ENCODE peak calls at places on chromosomes 13 and 19, in six cellular contexts. H is HEK293T; X is NCI-H1694 treated with DMSO at 0.1 percent for 48 hours; F is Right ventricle myocardium superior; B is fibroblast of the aortic adventitia; E is activated CD4-positive, alpha-beta T cell treated with anti-CD3 and anti-CD28 coated beads, Interleukin-2, amount 50 U/mL, for 24 hours. P is an unnamed sample.

GRCh38 chr19:1264801-1265610 is 4.1 kb upstream of the CIRBP start:
- DNase-seq in H (no peak), X (no peak), F (peak), B (peak), E (no peak), P (no peak)

GRCh38 chr13:19763618-19764017 is 19.1 kb downstream of the PSPC1 start:
- DNase-seq in H (no peak), X (no peak), F (no peak), B (no peak), E (no peak), P (no peak)

GRCh38 chr19:40467007-40467565 is 285 bp downstream of the SPTBN4 start:
- DNase-seq in H (no peak), X (no peak), F (no peak), B (no peak), E (no peak), P (no peak)

GRCh38 chr13:99415851-99416331 is 85.4 kb upstream of the TM9SF2 start:
- DNase-seq in H (no peak), X (no peak), F (no peak), B (no peak), E (no peak), P (no peak)

GRCh38 chr13:84654654-84655244 is 772.5 kb upstream of the SLITRK1 start:
- DNase-seq in H (no peak), X (no peak), F (no peak), B (no peak), E (no peak), P (no peak)

GRCh38 chr13:79684426-79684825 is 203.5 kb downstream of the NDFIP2 start:
- DNase-seq in H (no peak), X (no peak), F (no peak), B (peak), E (no peak), P (no peak)

GRCh38 chr13:45626731-45627374 is 11.3 kb upstream of the ERICH6B start:
- DNase-seq in H (no peak), X (no peak), F (no peak), B (no peak), E (no peak), P (no peak)

GRCh38 chr13:33125821-33126570 is 109.8 kb downstream of the KL start:
- DNase-seq in H (peak), X (peak), F (peak), B (peak), E (no peak), P (peak)

GRCh38 chr19:15324791-15325519 is 7.4 kb downstream of the BRD4 start:
- DNase-seq in H (no peak), X (no peak), F (peak), B (no peak), E (no peak), P (no peak)

GRCh38 chr13:47117268-47117667 is 220.4 kb upstream of the HTR2A start:
- DNase-seq in H (no peak), X (no peak), F (no peak), B (peak), E (no peak), P (no peak)

GRCh38 chr13:43720780-43721397 is 65.9 kb downstream of the ENOX1 start:
- DNase-seq in H (no peak), X (no peak), F (no peak), B (no peak), E (no peak), P (no peak)

GRCh38 chr13:106423530-106423929 is 111.9 kb downstream of the EFNB2 start:
- DNase-seq in H (no peak), X (no peak), F (no peak), B (no peak), E (no peak), P (no peak)

GRCh38 chr19:48444129-48444932 is 1.5 kb upstream of the GRWD1 start:
- DNase-seq in H (no peak), X (no peak), F (no peak), B (no peak), E (no peak), P (no peak)

GRCh38 chr13:113152894-113153809 is 5.3 kb upstream of the PROZ start:
- DNase-seq in H (no peak), X (no peak), F (peak), B (no peak), E (no peak), P (no peak)

GRCh38 chr13:28545583-28546333 is 50.8 kb upstream of the FLT1 start:
- DNase-seq in H (no peak), X (no peak), F (no peak), B (no peak), E (no peak), P (no peak)

GRCh38 chr19:5899728-5900526 is 3.7 kb downstream of the NDUFA11 start:
- DNase-seq in H (no peak), X (no peak), F (no peak), B (no peak), E (no peak), P (no peak)

GRCh38 chr19:11380653-11381534 is 3.2 kb downstream of the EPOR start:
- DNase-seq in H (peak), X (peak), F (peak), B (peak), E (peak), P (peak)

GRCh38 chr13:64078480-64078936 is 2662.9 kb upstream of the PCDH20 start:
- DNase-seq in H (no peak), X (no peak), F (no peak), B (no peak), E (no peak), P (no peak)

GRCh38 chr19:50906217-50906616 is 5.0 kb downstream of the KLK4 start:
- DNase-seq in H (peak), X (no peak), F (no peak), B (peak), E (no peak), P (no peak)

GRCh38 chr13:101640797-101641400 is 188.4 kb downstream of the ITGBL1 start:
- DNase-seq in H (no peak), X (no peak), F (no peak), B (peak), E (no peak), P (no peak)

GRCh38 chr19:13953021-13953531 is 767 bp downstream of the DCAF15 start:
- DNase-seq in H (no peak), X (no peak), F (no peak), B (peak), E (no peak), P (no peak)

GRCh38 chr13:46630419-46631183 is 77.6 kb downstream of the LRCH1 start:
- DNase-seq in H (no peak), X (no peak), F (no peak), B (no peak), E (no peak), P (no peak)